ENCODE peak calls at places on chromosomes 11 and 22, in six cellular contexts. R is iPS DF 6.9, G is osteocyte, D is mesendoderm, W is thyroid gland, U is GM04503. V is an unnamed sample.

GRCh38 chr11:99461913-99462312 is 441.2 kb downstream of the CNTN5 start:
- DNase-seq in R (no peak), G (no peak), D (no peak), W (no peak), U (no peak), V (no peak)

GRCh38 chr11:94762208-94762607 is 5.9 kb upstream of the AMOTL1 start:
- DNase-seq in R (no peak), G (no peak), D (peak), W (no peak), U (no peak), V (no peak)

GRCh38 chr22:27420817-27421361 is 380.7 kb downstream of the MN1 start:
- DNase-seq in R (no peak), G (peak), D (no peak), W (peak), U (peak), V (peak)

GRCh38 chr22:27474711-27475547 is 326.6 kb downstream of the MN1 start:
- DNase-seq in R (no peak), G (peak), D (peak), W (no peak), U (no peak), V (no peak)

GRCh38 chr11:116256155-116256554 is 516.6 kb downstream of the BUD13 start:
- DNase-seq in R (no peak), G (no peak), D (no peak), W (peak), U (no peak), V (no peak)

GRCh38 chr22:48907591-48907990 is 920.1 kb downstream of the BRD1 start:
- DNase-seq in R (no peak), G (peak), D (no peak), W (no peak), U (no peak), V (no peak)

GRCh38 chr11:134027671-134028070 is 41.2 kb upstream of the JAM3 start:
- DNase-seq in R (no peak), G (no peak), D (no peak), W (no peak), U (no peak), V (no peak)

GRCh38 chr11:94895451-94895850 is 77.9 kb downstream of the CWC15 start:
- DNase-seq in R (no peak), G (no peak), D (peak), W (no peak), U (no peak), V (no peak)

GRCh38 chr11:134229131-134229790 is 4.8 kb downstream of the VPS26B start:
- DNase-seq in R (no peak), G (no peak), D (no peak), W (no peak), U (no peak), V (no peak)

GRCh38 chr11:65169164-65169641 is 830 bp upstream of the SPDYC start:
- DNase-seq in R (no peak), G (no peak), D (no peak), W (no peak), U (no peak), V (no peak)

GRCh38 chr11:8658210-8658968 is 24.1 kb downstream of the TRIM66 start:
- DNase-seq in R (no peak), G (no peak), D (peak), W (no peak), U (no peak), V (no peak)